ENCODE peak calls at places on chromosomes 2 and 18, in ten cellular contexts. One of them, this sample, is unnamed.

GRCh38 chr2:39723497-39723896 is 55.6 kb downstream of the THUMPD2 start:
- DNase-seq in GM23338: no peak
- DNase-seq in Peyer's patch: no peak
- DNase-seq in SJSA1: no peak
- DNase-seq in cardiac fibroblast: no peak
- DNase-seq in skeletal muscle cell: no peak
- DNase-seq in ovary: no peak
- DNase-seq in sigmoid colon: no peak
- DNase-seq in fibroblast of lung: no peak
- DNase-seq in lower leg skin: no peak
- DNase-seq in this sample: no peak

GRCh38 chr18:74353169-74353775 is 37.6 kb downstream of the C18orf63 start:
- DNase-seq in fibroblast of lung: peak
- DNase-seq in ovary: no peak
- DNase-seq in sigmoid colon: peak
- DNase-seq in Peyer's patch: peak
- DNase-seq in skeletal muscle cell: peak
- DNase-seq in lower leg skin: peak
- DNase-seq in cardiac fibroblast: peak
- DNase-seq in SJSA1: peak
- DNase-seq in GM23338: peak
- DNase-seq in this sample: peak

GRCh38 chr2:20487392-20488135 is 40.7 kb downstream of the RHOB start:
- DNase-seq in ovary: no peak
- DNase-seq in fibroblast of lung: no peak
- DNase-seq in Peyer's patch: no peak
- DNase-seq in SJSA1: no peak
- DNase-seq in lower leg skin: no peak
- DNase-seq in sigmoid colon: peak
- DNase-seq in GM23338: peak
- DNase-seq in skeletal muscle cell: no peak
- DNase-seq in cardiac fibroblast: no peak
- DNase-seq in this sample: no peak

GRCh38 chr2:12787891-12788783 is 71.4 kb downstream of the TRIB2 start:
- DNase-seq in sigmoid colon: no peak
- DNase-seq in skeletal muscle cell: peak
- DNase-seq in Peyer's patch: no peak
- DNase-seq in cardiac fibroblast: peak
- DNase-seq in GM23338: no peak
- DNase-seq in ovary: no peak
- DNase-seq in SJSA1: peak
- DNase-seq in lower leg skin: no peak
- DNase-seq in fibroblast of lung: peak
- DNase-seq in this sample: no peak

GRCh38 chr2:20930928-20931327 is 108.0 kb upstream of the LDAH start:
- DNase-seq in fibroblast of lung: no peak
- DNase-seq in cardiac fibroblast: peak
- DNase-seq in GM23338: no peak
- DNase-seq in sigmoid colon: no peak
- DNase-seq in Peyer's patch: no peak
- DNase-seq in SJSA1: no peak
- DNase-seq in lower leg skin: no peak
- DNase-seq in ovary: no peak
- DNase-seq in skeletal muscle cell: peak
- DNase-seq in this sample: no peak

GRCh38 chr2:195382186-195382585 is 274.8 kb upstream of the SLC39A10 start:
- DNase-seq in SJSA1: no peak
- DNase-seq in fibroblast of lung: no peak
- DNase-seq in cardiac fibroblast: no peak
- DNase-seq in lower leg skin: no peak
- DNase-seq in sigmoid colon: no peak
- DNase-seq in Peyer's patch: no peak
- DNase-seq in skeletal muscle cell: no peak
- DNase-seq in ovary: no peak
- DNase-seq in GM23338: no peak
- DNase-seq in this sample: no peak

GRCh38 chr2:233460726-233461431 is 105.7 kb downstream of the USP40 start:
- DNase-seq in skeletal muscle cell: no peak
- DNase-seq in lower leg skin: no peak
- DNase-seq in Peyer's patch: no peak
- DNase-seq in cardiac fibroblast: no peak
- DNase-seq in GM23338: no peak
- DNase-seq in fibroblast of lung: no peak
- DNase-seq in SJSA1: no peak
- DNase-seq in sigmoid colon: no peak
- DNase-seq in ovary: no peak
- DNase-seq in this sample: no peak

GRCh38 chr18:47936975-47937374 is 6.5 kb upstream of the SMAD2 start:
- DNase-seq in ovary: no peak
- DNase-seq in SJSA1: no peak
- DNase-seq in GM23338: no peak
- DNase-seq in sigmoid colon: no peak
- DNase-seq in Peyer's patch: no peak
- DNase-seq in cardiac fibroblast: no peak
- DNase-seq in fibroblast of lung: no peak
- DNase-seq in lower leg skin: no peak
- DNase-seq in skeletal muscle cell: no peak
- DNase-seq in this sample: no peak

GRCh38 chr2:25822190-25823117 is 55.8 kb downstream of the ASXL2 start:
- DNase-seq in Peyer's patch: peak
- DNase-seq in skeletal muscle cell: no peak
- DNase-seq in GM23338: peak
- DNase-seq in fibroblast of lung: no peak
- DNase-seq in SJSA1: no peak
- DNase-seq in ovary: peak
- DNase-seq in cardiac fibroblast: peak
- DNase-seq in sigmoid colon: peak
- DNase-seq in lower leg skin: no peak
- DNase-seq in this sample: no peak

GRCh38 chr2:134842930-134843490 is 4.6 kb downstream of the ACMSD start:
- DNase-seq in sigmoid colon: no peak
- DNase-seq in fibroblast of lung: no peak
- DNase-seq in Peyer's patch: no peak
- DNase-seq in skeletal muscle cell: no peak
- DNase-seq in cardiac fibroblast: no peak
- DNase-seq in GM23338: no peak
- DNase-seq in ovary: no peak
- DNase-seq in lower leg skin: no peak
- DNase-seq in SJSA1: no peak
- DNase-seq in this sample: no peak

GRCh38 chr18:21669736-21670135 is 34.8 kb downstream of the ABHD3 start:
- DNase-seq in Peyer's patch: peak
- DNase-seq in cardiac fibroblast: no peak
- DNase-seq in SJSA1: no peak
- DNase-seq in GM23338: no peak
- DNase-seq in skeletal muscle cell: no peak
- DNase-seq in lower leg skin: no peak
- DNase-seq in sigmoid colon: no peak
- DNase-seq in ovary: no peak
- DNase-seq in fibroblast of lung: no peak
- DNase-seq in this sample: no peak

GRCh38 chr2:29106980-29107388 is 8.2 kb upstream of the CLIP4 start:
- DNase-seq in GM23338: no peak
- DNase-seq in sigmoid colon: no peak
- DNase-seq in ovary: no peak
- DNase-seq in SJSA1: no peak
- DNase-seq in fibroblast of lung: peak
- DNase-seq in cardiac fibroblast: peak
- DNase-seq in Peyer's patch: no peak
- DNase-seq in lower leg skin: no peak
- DNase-seq in skeletal muscle cell: no peak
- DNase-seq in this sample: no peak

GRCh38 chr2:145842002-145842401 is 1322.1 kb upstream of the ZEB2 start:
- DNase-seq in skeletal muscle cell: peak
- DNase-seq in Peyer's patch: no peak
- DNase-seq in lower leg skin: no peak
- DNase-seq in SJSA1: no peak
- DNase-seq in GM23338: no peak
- DNase-seq in sigmoid colon: no peak
- DNase-seq in cardiac fibroblast: peak
- DNase-seq in ovary: no peak
- DNase-seq in fibroblast of lung: no peak
- DNase-seq in this sample: no peak

GRCh38 chr2:198168651-198169050 is 364.3 kb downstream of the PLCL1 start:
- DNase-seq in sigmoid colon: no peak
- DNase-seq in fibroblast of lung: no peak
- DNase-seq in lower leg skin: no peak
- DNase-seq in SJSA1: no peak
- DNase-seq in cardiac fibroblast: no peak
- DNase-seq in Peyer's patch: no peak
- DNase-seq in ovary: no peak
- DNase-seq in GM23338: peak
- DNase-seq in skeletal muscle cell: no peak
- DNase-seq in this sample: no peak

GRCh38 chr18:79387615-79388014 is 8.1 kb upstream of the NFATC1 start:
- DNase-seq in skeletal muscle cell: no peak
- DNase-seq in Peyer's patch: peak
- DNase-seq in sigmoid colon: peak
- DNase-seq in SJSA1: peak
- DNase-seq in GM23338: no peak
- DNase-seq in cardiac fibroblast: no peak
- DNase-seq in lower leg skin: no peak
- DNase-seq in ovary: no peak
- DNase-seq in fibroblast of lung: no peak
- DNase-seq in this sample: no peak

GRCh38 chr2:42765686-42766085 is 1.8 kb upstream of the OXER1 start:
- DNase-seq in lower leg skin: no peak
- DNase-seq in GM23338: no peak
- DNase-seq in ovary: no peak
- DNase-seq in fibroblast of lung: no peak
- DNase-seq in sigmoid colon: no peak
- DNase-seq in Peyer's patch: peak
- DNase-seq in skeletal muscle cell: no peak
- DNase-seq in SJSA1: no peak
- DNase-seq in cardiac fibroblast: no peak
- DNase-seq in this sample: no peak

GRCh38 chr2:233381013-233381995 is 27.0 kb downstream of the DGKD start:
- DNase-seq in GM23338: no peak
- DNase-seq in cardiac fibroblast: no peak
- DNase-seq in skeletal muscle cell: no peak
- DNase-seq in SJSA1: no peak
- DNase-seq in lower leg skin: no peak
- DNase-seq in fibroblast of lung: no peak
- DNase-seq in ovary: no peak
- DNase-seq in sigmoid colon: no peak
- DNase-seq in Peyer's patch: no peak
- DNase-seq in this sample: no peak

GRCh38 chr2:16196687-16197503 is 256.5 kb downstream of the MYCN start:
- DNase-seq in GM23338: no peak
- DNase-seq in cardiac fibroblast: no peak
- DNase-seq in skeletal muscle cell: no peak
- DNase-seq in lower leg skin: no peak
- DNase-seq in SJSA1: no peak
- DNase-seq in Peyer's patch: peak
- DNase-seq in fibroblast of lung: no peak
- DNase-seq in sigmoid colon: no peak
- DNase-seq in ovary: no peak
- DNase-seq in this sample: no peak

GRCh38 chr2:222294996-222295367 is 3.8 kb downstream of the PAX3 start:
- DNase-seq in lower leg skin: no peak
- DNase-seq in ovary: no peak
- DNase-seq in sigmoid colon: no peak
- DNase-seq in SJSA1: no peak
- DNase-seq in skeletal muscle cell: no peak
- DNase-seq in fibroblast of lung: no peak
- DNase-seq in Peyer's patch: no peak
- DNase-seq in GM23338: no peak
- DNase-seq in cardiac fibroblast: no peak
- DNase-seq in this sample: no peak
- H3K4me3 ChIP-seq in lower leg skin: no peak
- H3K4me3 ChIP-seq in ovary: peak
- H3K4me3 ChIP-seq in sigmoid colon: peak
- H3K4me3 ChIP-seq in SJSA1: no peak
- H3K4me3 ChIP-seq in skeletal muscle cell: peak
- H3K4me3 ChIP-seq in fibroblast of lung: peak
- H3K4me3 ChIP-seq in Peyer's patch: no peak
- H3K4me3 ChIP-seq in GM23338: peak
- H3K4me3 ChIP-seq in cardiac fibroblast: no peak
- H3K4me3 ChIP-seq in this sample: peak

GRCh38 chr2:38037757-38038615 is 38.0 kb downstream of the CYP1B1 start:
- DNase-seq in SJSA1: no peak
- DNase-seq in lower leg skin: no peak
- DNase-seq in sigmoid colon: no peak
- DNase-seq in ovary: peak
- DNase-seq in skeletal muscle cell: no peak
- DNase-seq in GM23338: peak
- DNase-seq in fibroblast of lung: peak
- DNase-seq in Peyer's patch: no peak
- DNase-seq in cardiac fibroblast: peak
- DNase-seq in this sample: no peak
- H3K4me3 ChIP-seq in SJSA1: no peak
- H3K4me3 ChIP-seq in lower leg skin: no peak
- H3K4me3 ChIP-seq in sigmoid colon: peak
- H3K4me3 ChIP-seq in ovary: peak
- H3K4me3 ChIP-seq in skeletal muscle cell: peak
- H3K4me3 ChIP-seq in GM23338: peak
- H3K4me3 ChIP-seq in fibroblast of lung: peak
- H3K4me3 ChIP-seq in Peyer's patch: no peak
- H3K4me3 ChIP-seq in cardiac fibroblast: peak
- H3K4me3 ChIP-seq in this sample: peak

DNA sequence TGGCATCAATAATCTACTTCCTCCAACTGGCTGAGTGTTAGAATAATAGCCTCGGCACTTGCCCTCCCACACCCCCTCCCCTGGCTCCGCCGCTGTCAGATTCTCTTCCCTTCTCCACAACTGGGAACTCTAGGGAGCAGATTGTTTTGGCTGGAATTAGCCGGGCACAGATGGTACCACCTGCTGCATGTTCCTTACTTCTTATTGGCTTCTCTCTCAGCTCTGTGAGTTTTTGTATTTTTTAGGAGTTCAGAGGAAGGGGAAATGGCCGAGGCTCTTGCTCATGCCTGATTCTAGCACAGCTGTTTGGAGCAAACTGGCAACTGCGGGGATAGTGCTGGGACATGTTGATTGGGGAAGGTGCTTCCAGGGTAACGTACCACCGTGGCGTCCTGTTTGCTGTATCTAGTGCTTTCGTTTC is 140.0 kb downstream of the ZEB2 start:
- DNase-seq in SJSA1: no peak
- DNase-seq in cardiac fibroblast: peak
- DNase-seq in lower leg skin: no peak
- DNase-seq in skeletal muscle cell: peak
- DNase-seq in Peyer's patch: no peak
- DNase-seq in fibroblast of lung: peak
- DNase-seq in ovary: peak
- DNase-seq in GM23338: peak
- DNase-seq in sigmoid colon: no peak
- DNase-seq in this sample: no peak
- H3K4me3 ChIP-seq in SJSA1: no peak
- H3K4me3 ChIP-seq in cardiac fibroblast: no peak
- H3K4me3 ChIP-seq in lower leg skin: no peak
- H3K4me3 ChIP-seq in skeletal muscle cell: no peak
- H3K4me3 ChIP-seq in Peyer's patch: no peak
- H3K4me3 ChIP-seq in fibroblast of lung: no peak
- H3K4me3 ChIP-seq in ovary: no peak
- H3K4me3 ChIP-seq in GM23338: no peak
- H3K4me3 ChIP-seq in sigmoid colon: no peak
- H3K4me3 ChIP-seq in this sample: no peak

DNA sequence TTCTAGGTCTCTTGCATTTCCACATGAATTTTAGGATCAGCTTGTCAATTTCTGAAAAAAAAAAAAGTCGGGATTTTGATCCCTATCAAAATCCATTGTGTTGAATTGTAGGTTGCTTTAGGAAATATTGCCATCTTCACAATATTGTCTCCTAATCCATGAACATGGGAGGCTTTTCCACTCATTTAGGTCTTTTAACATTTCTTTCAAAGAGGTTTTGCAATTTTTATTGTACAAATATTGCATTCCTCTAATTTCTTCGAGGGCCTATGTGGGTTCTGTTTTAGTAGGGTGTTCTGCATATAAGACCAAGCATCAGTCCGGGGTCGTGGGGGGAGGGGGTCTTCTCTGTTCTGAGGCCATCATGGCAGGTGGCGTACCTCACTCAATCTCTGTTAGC is 725 bp upstream of the LAMA3 start:
- DNase-seq in GM23338: no peak
- DNase-seq in Peyer's patch: no peak
- DNase-seq in lower leg skin: no peak
- DNase-seq in fibroblast of lung: no peak
- DNase-seq in sigmoid colon: no peak
- DNase-seq in skeletal muscle cell: no peak
- DNase-seq in cardiac fibroblast: no peak
- DNase-seq in ovary: no peak
- DNase-seq in SJSA1: no peak
- DNase-seq in this sample: no peak
- H3K4me3 ChIP-seq in GM23338: peak
- H3K4me3 ChIP-seq in Peyer's patch: no peak
- H3K4me3 ChIP-seq in lower leg skin: no peak
- H3K4me3 ChIP-seq in fibroblast of lung: no peak
- H3K4me3 ChIP-seq in sigmoid colon: no peak
- H3K4me3 ChIP-seq in skeletal muscle cell: no peak
- H3K4me3 ChIP-seq in cardiac fibroblast: no peak
- H3K4me3 ChIP-seq in ovary: no peak
- H3K4me3 ChIP-seq in SJSA1: no peak
- H3K4me3 ChIP-seq in this sample: no peak

This sample was measured in Panc1.